ENCODE peak calls at places on chromosomes 16 and 17, in ten cellular contexts. One of them, this sample, is unnamed.

GRCh38 chr17:31515226-31515759 is 123.8 kb downstream of the RAB11FIP4 start:
- DNase-seq in GM23338: no peak
- DNase-seq in COR-L47: no peak
- DNase-seq in NCI-H1092: no peak
- DNase-seq in AG04450: no peak
- DNase-seq in posterior cingulate gyrus: no peak
- DNase-seq in retina: peak
- DNase-seq in EL: no peak
- DNase-seq in stimulated activated CD8-positive, alpha-beta memory T cell treated with anti-CD3 and anti-CD28 coated beads, Interleukin-15, amount 100 ng/mL, for 24 hours: no peak
- DNase-seq in kidney epithelial cell: no peak
- DNase-seq in this sample: no peak

GRCh38 chr17:17440938-17441730 is 35.7 kb upstream of the MED9 start:
- DNase-seq in EL: no peak
- DNase-seq in posterior cingulate gyrus: no peak
- DNase-seq in COR-L47: no peak
- DNase-seq in NCI-H1092: no peak
- DNase-seq in GM23338: no peak
- DNase-seq in retina: no peak
- DNase-seq in kidney epithelial cell: no peak
- DNase-seq in AG04450: no peak
- DNase-seq in stimulated activated CD8-positive, alpha-beta memory T cell treated with anti-CD3 and anti-CD28 coated beads, Interleukin-15, amount 100 ng/mL, for 24 hours: no peak
- DNase-seq in this sample: no peak

GRCh38 chr17:44587339-44587738 is 30.1 kb downstream of the FZD2 start:
- DNase-seq in GM23338: no peak
- DNase-seq in COR-L47: no peak
- DNase-seq in AG04450: peak
- DNase-seq in retina: no peak
- DNase-seq in kidney epithelial cell: peak
- DNase-seq in NCI-H1092: no peak
- DNase-seq in stimulated activated CD8-positive, alpha-beta memory T cell treated with anti-CD3 and anti-CD28 coated beads, Interleukin-15, amount 100 ng/mL, for 24 hours: no peak
- DNase-seq in EL: peak
- DNase-seq in posterior cingulate gyrus: no peak
- DNase-seq in this sample: peak

GRCh38 chr16:56673916-56674315 is 4.3 kb downstream of the MT1H start:
- DNase-seq in COR-L47: no peak
- DNase-seq in kidney epithelial cell: no peak
- DNase-seq in AG04450: no peak
- DNase-seq in retina: no peak
- DNase-seq in NCI-H1092: no peak
- DNase-seq in stimulated activated CD8-positive, alpha-beta memory T cell treated with anti-CD3 and anti-CD28 coated beads, Interleukin-15, amount 100 ng/mL, for 24 hours: no peak
- DNase-seq in EL: no peak
- DNase-seq in posterior cingulate gyrus: no peak
- DNase-seq in GM23338: peak
- DNase-seq in this sample: no peak

GRCh38 chr16:15993946-15994665 is 44.7 kb downstream of the ABCC1 start:
- DNase-seq in GM23338: no peak
- DNase-seq in retina: no peak
- DNase-seq in COR-L47: no peak
- DNase-seq in AG04450: no peak
- DNase-seq in posterior cingulate gyrus: no peak
- DNase-seq in EL: peak
- DNase-seq in stimulated activated CD8-positive, alpha-beta memory T cell treated with anti-CD3 and anti-CD28 coated beads, Interleukin-15, amount 100 ng/mL, for 24 hours: no peak
- DNase-seq in NCI-H1092: no peak
- DNase-seq in kidney epithelial cell: no peak
- DNase-seq in this sample: no peak

GRCh38 chr17:4162366-4162765 is 19.4 kb downstream of the CYB5D2 start:
- DNase-seq in retina: no peak
- DNase-seq in COR-L47: no peak
- DNase-seq in EL: no peak
- DNase-seq in AG04450: no peak
- DNase-seq in posterior cingulate gyrus: no peak
- DNase-seq in NCI-H1092: no peak
- DNase-seq in GM23338: no peak
- DNase-seq in kidney epithelial cell: no peak
- DNase-seq in stimulated activated CD8-positive, alpha-beta memory T cell treated with anti-CD3 and anti-CD28 coated beads, Interleukin-15, amount 100 ng/mL, for 24 hours: no peak
- DNase-seq in this sample: no peak

GRCh38 chr16:72241930-72242329 is 70.0 kb upstream of the PMFBP1 start:
- DNase-seq in stimulated activated CD8-positive, alpha-beta memory T cell treated with anti-CD3 and anti-CD28 coated beads, Interleukin-15, amount 100 ng/mL, for 24 hours: no peak
- DNase-seq in EL: peak
- DNase-seq in retina: peak
- DNase-seq in GM23338: peak
- DNase-seq in NCI-H1092: peak
- DNase-seq in kidney epithelial cell: no peak
- DNase-seq in COR-L47: peak
- DNase-seq in posterior cingulate gyrus: peak
- DNase-seq in AG04450: peak
- DNase-seq in this sample: peak

GRCh38 chr17:58156839-58157803 is 8.9 kb downstream of the OR4D1 start:
- DNase-seq in GM23338: peak
- DNase-seq in posterior cingulate gyrus: peak
- DNase-seq in EL: peak
- DNase-seq in kidney epithelial cell: no peak
- DNase-seq in AG04450: no peak
- DNase-seq in retina: peak
- DNase-seq in NCI-H1092: no peak
- DNase-seq in COR-L47: no peak
- DNase-seq in stimulated activated CD8-positive, alpha-beta memory T cell treated with anti-CD3 and anti-CD28 coated beads, Interleukin-15, amount 100 ng/mL, for 24 hours: peak
- DNase-seq in this sample: no peak

GRCh38 chr17:72560303-72561247 is 439.8 kb downstream of the SOX9 start:
- DNase-seq in GM23338: peak
- DNase-seq in NCI-H1092: peak
- DNase-seq in stimulated activated CD8-positive, alpha-beta memory T cell treated with anti-CD3 and anti-CD28 coated beads, Interleukin-15, amount 100 ng/mL, for 24 hours: peak
- DNase-seq in EL: peak
- DNase-seq in retina: peak
- DNase-seq in AG04450: no peak
- DNase-seq in kidney epithelial cell: no peak
- DNase-seq in posterior cingulate gyrus: peak
- DNase-seq in COR-L47: peak
- DNase-seq in this sample: no peak

GRCh38 chr16:56286819-56287218 is 95.5 kb downstream of the GNAO1 start:
- DNase-seq in AG04450: no peak
- DNase-seq in retina: no peak
- DNase-seq in EL: peak
- DNase-seq in stimulated activated CD8-positive, alpha-beta memory T cell treated with anti-CD3 and anti-CD28 coated beads, Interleukin-15, amount 100 ng/mL, for 24 hours: no peak
- DNase-seq in GM23338: no peak
- DNase-seq in kidney epithelial cell: no peak
- DNase-seq in COR-L47: no peak
- DNase-seq in posterior cingulate gyrus: no peak
- DNase-seq in NCI-H1092: no peak
- DNase-seq in this sample: no peak

GRCh38 chr17:21039839-21040575 is 2.8 kb downstream of the USP22 start:
- DNase-seq in kidney epithelial cell: no peak
- DNase-seq in GM23338: peak
- DNase-seq in EL: peak
- DNase-seq in COR-L47: peak
- DNase-seq in stimulated activated CD8-positive, alpha-beta memory T cell treated with anti-CD3 and anti-CD28 coated beads, Interleukin-15, amount 100 ng/mL, for 24 hours: no peak
- DNase-seq in posterior cingulate gyrus: no peak
- DNase-seq in AG04450: no peak
- DNase-seq in retina: no peak
- DNase-seq in NCI-H1092: no peak
- DNase-seq in this sample: no peak

GRCh38 chr17:32610943-32611342 is 124.2 kb downstream of the CDK5R1 start:
- DNase-seq in posterior cingulate gyrus: no peak
- DNase-seq in GM23338: no peak
- DNase-seq in retina: no peak
- DNase-seq in EL: no peak
- DNase-seq in stimulated activated CD8-positive, alpha-beta memory T cell treated with anti-CD3 and anti-CD28 coated beads, Interleukin-15, amount 100 ng/mL, for 24 hours: no peak
- DNase-seq in COR-L47: no peak
- DNase-seq in kidney epithelial cell: no peak
- DNase-seq in NCI-H1092: no peak
- DNase-seq in AG04450: no peak
- DNase-seq in this sample: no peak

GRCh38 chr17:45954914-45955313 is 44.1 kb upstream of the STH start:
- DNase-seq in GM23338: no peak
- DNase-seq in kidney epithelial cell: no peak
- DNase-seq in posterior cingulate gyrus: no peak
- DNase-seq in stimulated activated CD8-positive, alpha-beta memory T cell treated with anti-CD3 and anti-CD28 coated beads, Interleukin-15, amount 100 ng/mL, for 24 hours: no peak
- DNase-seq in NCI-H1092: no peak
- DNase-seq in retina: no peak
- DNase-seq in AG04450: no peak
- DNase-seq in COR-L47: no peak
- DNase-seq in EL: no peak
- DNase-seq in this sample: no peak

GRCh38 chr17:17191346-17191792 is 14.8 kb downstream of the PLD6 start:
- DNase-seq in kidney epithelial cell: peak
- DNase-seq in GM23338: no peak
- DNase-seq in NCI-H1092: no peak
- DNase-seq in posterior cingulate gyrus: no peak
- DNase-seq in retina: no peak
- DNase-seq in stimulated activated CD8-positive, alpha-beta memory T cell treated with anti-CD3 and anti-CD28 coated beads, Interleukin-15, amount 100 ng/mL, for 24 hours: no peak
- DNase-seq in COR-L47: no peak
- DNase-seq in AG04450: peak
- DNase-seq in EL: peak
- DNase-seq in this sample: peak

GRCh38 chr16:53893731-53894435 is 189.9 kb downstream of the FTO start:
- DNase-seq in NCI-H1092: peak
- DNase-seq in stimulated activated CD8-positive, alpha-beta memory T cell treated with anti-CD3 and anti-CD28 coated beads, Interleukin-15, amount 100 ng/mL, for 24 hours: no peak
- DNase-seq in posterior cingulate gyrus: no peak
- DNase-seq in GM23338: no peak
- DNase-seq in kidney epithelial cell: peak
- DNase-seq in EL: peak
- DNase-seq in AG04450: peak
- DNase-seq in retina: no peak
- DNase-seq in COR-L47: peak
- DNase-seq in this sample: peak

GRCh38 chr17:44314869-44315661 is 6.7 kb downstream of the RUNDC3A start:
- DNase-seq in GM23338: peak
- DNase-seq in posterior cingulate gyrus: peak
- DNase-seq in AG04450: no peak
- DNase-seq in retina: no peak
- DNase-seq in COR-L47: peak
- DNase-seq in kidney epithelial cell: no peak
- DNase-seq in stimulated activated CD8-positive, alpha-beta memory T cell treated with anti-CD3 and anti-CD28 coated beads, Interleukin-15, amount 100 ng/mL, for 24 hours: peak
- DNase-seq in EL: peak
- DNase-seq in NCI-H1092: peak
- DNase-seq in this sample: no peak

GRCh38 chr16:13463619-13464018 is 456.3 kb upstream of the ERCC4 start:
- DNase-seq in NCI-H1092: no peak
- DNase-seq in retina: peak
- DNase-seq in EL: no peak
- DNase-seq in COR-L47: no peak
- DNase-seq in kidney epithelial cell: no peak
- DNase-seq in GM23338: no peak
- DNase-seq in posterior cingulate gyrus: no peak
- DNase-seq in AG04450: no peak
- DNase-seq in stimulated activated CD8-positive, alpha-beta memory T cell treated with anti-CD3 and anti-CD28 coated beads, Interleukin-15, amount 100 ng/mL, for 24 hours: no peak
- DNase-seq in this sample: no peak

GRCh38 chr17:27438631-27439030 is 17.6 kb upstream of the KSR1 start:
- DNase-seq in NCI-H1092: no peak
- DNase-seq in posterior cingulate gyrus: peak
- DNase-seq in COR-L47: no peak
- DNase-seq in kidney epithelial cell: no peak
- DNase-seq in AG04450: no peak
- DNase-seq in EL: no peak
- DNase-seq in retina: no peak
- DNase-seq in stimulated activated CD8-positive, alpha-beta memory T cell treated with anti-CD3 and anti-CD28 coated beads, Interleukin-15, amount 100 ng/mL, for 24 hours: no peak
- DNase-seq in GM23338: no peak
- DNase-seq in this sample: no peak

GRCh38 chr16:65095090-65095728 is 26.7 kb downstream of the CDH11 start:
- DNase-seq in EL: no peak
- DNase-seq in GM23338: no peak
- DNase-seq in kidney epithelial cell: no peak
- DNase-seq in COR-L47: no peak
- DNase-seq in AG04450: no peak
- DNase-seq in posterior cingulate gyrus: no peak
- DNase-seq in NCI-H1092: no peak
- DNase-seq in retina: no peak
- DNase-seq in stimulated activated CD8-positive, alpha-beta memory T cell treated with anti-CD3 and anti-CD28 coated beads, Interleukin-15, amount 100 ng/mL, for 24 hours: no peak
- DNase-seq in this sample: no peak

GRCh38 chr16:22898131-22898530 is 84.2 kb downstream of the HS3ST2 start:
- DNase-seq in NCI-H1092: no peak
- DNase-seq in kidney epithelial cell: no peak
- DNase-seq in posterior cingulate gyrus: no peak
- DNase-seq in stimulated activated CD8-positive, alpha-beta memory T cell treated with anti-CD3 and anti-CD28 coated beads, Interleukin-15, amount 100 ng/mL, for 24 hours: no peak
- DNase-seq in AG04450: no peak
- DNase-seq in GM23338: no peak
- DNase-seq in COR-L47: no peak
- DNase-seq in retina: no peak
- DNase-seq in EL: no peak
- DNase-seq in this sample: no peak

GRCh38 chr17:8056232-8056975 is 17.5 kb downstream of the ALOX15B start:
- DNase-seq in NCI-H1092: no peak
- DNase-seq in kidney epithelial cell: peak
- DNase-seq in EL: peak
- DNase-seq in stimulated activated CD8-positive, alpha-beta memory T cell treated with anti-CD3 and anti-CD28 coated beads, Interleukin-15, amount 100 ng/mL, for 24 hours: no peak
- DNase-seq in retina: no peak
- DNase-seq in posterior cingulate gyrus: no peak
- DNase-seq in AG04450: peak
- DNase-seq in COR-L47: no peak
- DNase-seq in GM23338: no peak
- DNase-seq in this sample: no peak

GRCh38 chr16:14485131-14485551 is 144.9 kb downstream of the PARN start:
- DNase-seq in kidney epithelial cell: no peak
- DNase-seq in COR-L47: no peak
- DNase-seq in posterior cingulate gyrus: no peak
- DNase-seq in retina: no peak
- DNase-seq in AG04450: no peak
- DNase-seq in NCI-H1092: no peak
- DNase-seq in GM23338: no peak
- DNase-seq in EL: peak
- DNase-seq in stimulated activated CD8-positive, alpha-beta memory T cell treated with anti-CD3 and anti-CD28 coated beads, Interleukin-15, amount 100 ng/mL, for 24 hours: no peak
- DNase-seq in this sample: no peak

GRCh38 chr17:48054238-48055185 is 6.4 kb downstream of the NFE2L1 start:
- DNase-seq in AG04450: no peak
- DNase-seq in stimulated activated CD8-positive, alpha-beta memory T cell treated with anti-CD3 and anti-CD28 coated beads, Interleukin-15, amount 100 ng/mL, for 24 hours: no peak
- DNase-seq in NCI-H1092: peak
- DNase-seq in COR-L47: peak
- DNase-seq in EL: no peak
- DNase-seq in retina: peak
- DNase-seq in kidney epithelial cell: peak
- DNase-seq in posterior cingulate gyrus: peak
- DNase-seq in GM23338: peak
- DNase-seq in this sample: no peak

GRCh38 chr16:70159355-70160348 is 13.9 kb upstream of the CLEC18C start:
- DNase-seq in COR-L47: no peak
- DNase-seq in posterior cingulate gyrus: no peak
- DNase-seq in GM23338: no peak
- DNase-seq in stimulated activated CD8-positive, alpha-beta memory T cell treated with anti-CD3 and anti-CD28 coated beads, Interleukin-15, amount 100 ng/mL, for 24 hours: no peak
- DNase-seq in retina: no peak
- DNase-seq in kidney epithelial cell: no peak
- DNase-seq in EL: no peak
- DNase-seq in NCI-H1092: no peak
- DNase-seq in AG04450: no peak
- DNase-seq in this sample: no peak

GRCh38 chr16:12788758-12789157 is 14.9 kb downstream of the CPPED1 start:
- DNase-seq in COR-L47: no peak
- DNase-seq in EL: no peak
- DNase-seq in GM23338: no peak
- DNase-seq in AG04450: no peak
- DNase-seq in posterior cingulate gyrus: no peak
- DNase-seq in retina: no peak
- DNase-seq in kidney epithelial cell: no peak
- DNase-seq in NCI-H1092: no peak
- DNase-seq in stimulated activated CD8-positive, alpha-beta memory T cell treated with anti-CD3 and anti-CD28 coated beads, Interleukin-15, amount 100 ng/mL, for 24 hours: no peak
- DNase-seq in this sample: no peak

GRCh38 chr17:2282297-2282873 is 21.2 kb downstream of the SMG6 start:
- DNase-seq in posterior cingulate gyrus: no peak
- DNase-seq in GM23338: peak
- DNase-seq in retina: peak
- DNase-seq in stimulated activated CD8-positive, alpha-beta memory T cell treated with anti-CD3 and anti-CD28 coated beads, Interleukin-15, amount 100 ng/mL, for 24 hours: no peak
- DNase-seq in COR-L47: no peak
- DNase-seq in AG04450: peak
- DNase-seq in NCI-H1092: no peak
- DNase-seq in EL: peak
- DNase-seq in kidney epithelial cell: no peak
- DNase-seq in this sample: peak

GRCh38 chr16:17515421-17516210 is 44.9 kb upstream of the XYLT1 start:
- DNase-seq in stimulated activated CD8-positive, alpha-beta memory T cell treated with anti-CD3 and anti-CD28 coated beads, Interleukin-15, amount 100 ng/mL, for 24 hours: no peak
- DNase-seq in COR-L47: no peak
- DNase-seq in EL: peak
- DNase-seq in kidney epithelial cell: peak
- DNase-seq in AG04450: no peak
- DNase-seq in posterior cingulate gyrus: no peak
- DNase-seq in retina: no peak
- DNase-seq in GM23338: no peak
- DNase-seq in NCI-H1092: no peak
- DNase-seq in this sample: peak

GRCh38 chr16:88686439-88687253 is at the start of gene SNAI3:
- DNase-seq in EL: peak
- DNase-seq in stimulated activated CD8-positive, alpha-beta memory T cell treated with anti-CD3 and anti-CD28 coated beads, Interleukin-15, amount 100 ng/mL, for 24 hours: peak
- DNase-seq in NCI-H1092: peak
- DNase-seq in GM23338: peak
- DNase-seq in retina: peak
- DNase-seq in AG04450: no peak
- DNase-seq in COR-L47: peak
- DNase-seq in posterior cingulate gyrus: peak
- DNase-seq in kidney epithelial cell: no peak
- DNase-seq in this sample: no peak